ENCODE peak calls at places on chromosome 9, in nine cellular contexts. I is stimulated activated CD4-positive, alpha-beta T cell treated with anti-CD3 and anti-CD28 coated beads, Interleukin-4, amount 100 ng/mL, for 48 hours; G is naive thymus-derived CD4-positive, alpha-beta T cell; K is left ventricle myocardium superior; F is psoas muscle; R is effector memory CD8-positive, alpha-beta T cell; L is lower lobe of right lung; J is NCI-H345; S is NCI-H226. X is an unnamed sample.

GRCh38 chr9:119963258-119963797 is 594.1 kb upstream of the BRINP1 start:
- DNase-seq in I (no peak), G (no peak), K (no peak), F (no peak), R (no peak), L (peak), J (no peak), S (peak), X (no peak)

GRCh38 chr9:131447148-131447547 is 53.3 kb downstream of the PRRC2B start:
- DNase-seq in I (no peak), G (no peak), K (no peak), F (no peak), R (no peak), L (no peak), J (no peak), S (no peak), X (no peak)

GRCh38 chr9:104810421-104811339 is 46.8 kb downstream of the NIPSNAP3B start:
- DNase-seq in I (no peak), G (no peak), K (no peak), F (peak), R (no peak), L (no peak), J (no peak), S (no peak), X (no peak)

GRCh38 chr9:69946800-69947437 is 96.7 kb upstream of the MAMDC2 start:
- DNase-seq in I (no peak), G (no peak), K (no peak), F (no peak), R (no peak), L (no peak), J (no peak), S (peak), X (no peak)

GRCh38 chr9:135035781-135036760 is 51.4 kb upstream of the OLFM1 start:
- DNase-seq in I (no peak), G (no peak), K (peak), F (no peak), R (no peak), L (no peak), J (no peak), S (no peak), X (no peak)

GRCh38 chr9:12784461-12785250 is 9.8 kb downstream of the LURAP1L start:
- DNase-seq in I (no peak), G (no peak), K (no peak), F (peak), R (no peak), L (peak), J (no peak), S (peak), X (no peak)

GRCh38 chr9:31542384-31543055 is 841.9 kb upstream of the ACO1 start:
- DNase-seq in I (no peak), G (no peak), K (no peak), F (no peak), R (peak), L (no peak), J (peak), S (peak), X (peak)

GRCh38 chr9:117963493-117963892 is 259.3 kb downstream of the TLR4 start:
- DNase-seq in I (no peak), G (no peak), K (no peak), F (no peak), R (no peak), L (no peak), J (no peak), S (no peak), X (no peak)

GRCh38 chr9:8251566-8251965 is 452.0 kb upstream of the DMAC1 start:
- DNase-seq in I (no peak), G (no peak), K (no peak), F (no peak), R (no peak), L (no peak), J (no peak), S (no peak), X (no peak)

GRCh38 chr9:111939322-111939721 is 42.7 kb downstream of the UGCG start:
- DNase-seq in I (no peak), G (no peak), K (no peak), F (no peak), R (no peak), L (no peak), J (no peak), S (no peak), X (no peak)

GRCh38 chr9:126523621-126524111 is 90.1 kb upstream of the LMX1B start:
- DNase-seq in I (no peak), G (no peak), K (no peak), F (no peak), R (peak), L (peak), J (no peak), S (no peak), X (no peak)

GRCh38 chr9:135210676-135211523 is 123.4 kb downstream of the OLFM1 start:
- DNase-seq in I (no peak), G (no peak), K (no peak), F (no peak), R (no peak), L (peak), J (no peak), S (no peak), X (no peak)

GRCh38 chr9:20624201-20625002 is 2.1 kb upstream of the MLLT3 start:
- DNase-seq in I (no peak), G (peak), K (peak), F (peak), R (peak), L (peak), J (peak), S (peak), X (peak)

GRCh38 chr9:108885643-108886348 is 23.7 kb downstream of the ACTL7A start:
- DNase-seq in I (peak), G (no peak), K (no peak), F (no peak), R (no peak), L (no peak), J (peak), S (peak), X (no peak)

GRCh38 chr9:121344062-121344696 is 25.9 kb downstream of the STOM start:
- DNase-seq in I (no peak), G (no peak), K (no peak), F (no peak), R (no peak), L (no peak), J (peak), S (no peak), X (no peak)

GRCh38 chr9:81559741-81560140 is 129.6 kb downstream of the TLE1 start:
- DNase-seq in I (no peak), G (no peak), K (no peak), F (no peak), R (no peak), L (no peak), J (no peak), S (peak), X (no peak)

GRCh38 chr9:134325813-134326753 is at the start of gene RXRA:
- DNase-seq in I (peak), G (peak), K (peak), F (peak), R (peak), L (peak), J (peak), S (peak), X (peak)